ENCODE peak calls at places on chromosomes 2 and 18, in four cellular contexts. S, B, V and J are unnamed samples. For H3K4me1, the result is how much of the 10 kb centered on the place peaks cover.

GRCh38 chr18:35324926-35325655 is 19.1 kb downstream of the ZNF24 start:
- DNase-seq in B (no peak), V (peak), S (no peak), J (no peak)

GRCh38 chr2:224598669-224599068 is 13.5 kb upstream of the CUL3 start:
- DNase-seq in B (no peak), V (no peak), S (no peak), J (no peak)

GRCh38 chr2:116668691-116669090 is 1145.8 kb upstream of the DDX18 start:
- DNase-seq in B (no peak), V (no peak), S (no peak), J (no peak)

GRCh38 chr18:74196220-74197119 is 48.1 kb downstream of the TIMM21 start:
- DNase-seq in V (peak), S (peak), B (peak), J (peak)

GRCh38 chr2:53859354-53860159 is at the start of gene GPR75:
- DNase-seq in S (no peak), V (peak), B (peak), J (no peak)

GRCh38 chr2:226673314-226673723 is 126.3 kb downstream of the IRS1 start:
- DNase-seq in B (peak), V (peak), S (peak), J (no peak)

GRCh38 chr18:22563098-22563707 is 145.5 kb upstream of the CTAGE1 start:
- DNase-seq in S (peak), V (peak), B (peak), J (peak)

GRCh38 chr18:25229080-25229479 is 122.9 kb downstream of the ZNF521 start:
- DNase-seq in B (peak), V (peak), S (no peak), J (no peak)

GRCh38 chr2:23654756-23655155 is 269.8 kb downstream of the KLHL29 start:
- DNase-seq in S (no peak), B (no peak), V (no peak), J (no peak)

DNA sequence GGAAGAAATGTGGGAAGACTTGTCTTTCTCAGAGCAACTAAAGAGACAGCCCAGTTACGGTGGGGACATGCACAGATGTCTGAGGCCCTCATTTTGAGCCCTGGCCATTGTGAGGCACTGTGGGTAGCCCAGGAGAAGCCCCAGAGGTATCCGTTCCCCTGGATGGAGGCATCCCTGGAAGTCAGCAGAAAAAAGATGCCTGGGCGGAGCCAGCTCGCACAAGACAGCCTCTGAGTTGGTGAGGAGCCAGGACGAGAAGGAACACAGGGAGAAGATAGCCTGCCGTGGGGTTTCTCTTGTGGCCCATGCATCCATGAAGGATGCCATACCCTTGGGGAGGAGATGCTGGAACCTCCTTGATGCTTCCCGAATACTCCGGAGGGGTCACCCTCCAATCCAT is 56.9 kb upstream of the SEMA4C start:
- DNase-seq in V (no peak), B (no peak), S (no peak), J (no peak)
- H3K27ac ChIP-seq in V (no peak), B (no peak), S (no peak), J (no peak)

DNA sequence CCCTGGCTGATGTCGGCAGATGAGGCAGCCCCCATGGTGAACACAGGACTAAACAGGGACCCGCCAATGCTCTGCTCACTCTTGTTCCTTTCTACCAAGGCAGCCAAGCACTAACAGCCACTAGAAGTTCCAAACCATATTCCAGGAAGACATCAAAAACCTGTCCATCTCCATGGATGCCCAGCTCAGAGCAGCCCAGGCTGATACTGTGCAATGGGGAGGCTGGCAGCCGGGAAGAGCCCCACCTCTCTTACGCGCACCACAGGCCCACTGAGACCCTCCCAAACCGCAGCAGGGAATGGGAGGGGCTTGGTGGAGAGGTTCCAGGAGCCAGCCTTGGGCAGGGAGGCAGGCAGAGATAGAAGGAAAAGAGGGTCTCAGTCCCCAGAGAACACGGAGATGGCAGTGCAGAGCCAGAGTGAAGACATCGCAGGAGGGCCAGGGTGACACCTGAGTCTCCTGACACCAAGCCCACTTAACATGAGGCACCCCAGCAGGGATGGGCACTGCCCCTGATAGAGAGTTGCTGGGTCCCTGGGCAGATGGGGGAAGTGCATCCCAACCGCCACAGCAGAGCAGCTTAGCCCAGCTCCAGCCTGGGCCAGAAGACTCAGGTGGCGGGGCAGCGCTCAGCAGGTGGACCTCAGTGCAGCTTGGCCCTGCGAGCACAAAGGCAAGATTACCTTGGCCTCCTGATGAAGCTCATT is 3.4 kb downstream of the HS6ST1 start:
- DNase-seq in B (no peak), V (no peak), S (no peak), J (no peak)
- H3K4me2 ChIP-seq in B (peak), V (peak), S (no peak), J (no peak)

GRCh38 chr2:177251165-177251542 is 13.4 kb downstream of the NFE2L2 start:
- DNase-seq in V (no peak), B (no peak), S (no peak), J (no peak)

GRCh38 chr2:177246000-177246399 is 18.5 kb downstream of the NFE2L2 start:
- DNase-seq in V (no peak), S (no peak), B (no peak), J (peak)

GRCh38 chr2:177247693-177248262 is 16.7 kb downstream of the NFE2L2 start:
- DNase-seq in B (no peak), V (no peak), S (no peak), J (no peak)

GRCh38 chr2:177250461-177250860 is 14.1 kb downstream of the NFE2L2 start:
- DNase-seq in V (no peak), B (no peak), S (no peak), J (no peak)

GRCh38 chr2:177249038-177249437 is 15.5 kb downstream of the NFE2L2 start:
- DNase-seq in S (no peak), B (no peak), V (no peak), J (no peak)
- H3K4me1 ChIP-seq in S (half or more), B (under half), V (under half), J (half or more)

GRCh38 chr2:172377408-172377807 is 50.0 kb upstream of the ITGA6 start:
- DNase-seq in B (no peak), V (no peak), S (no peak), J (peak)

GRCh38 chr2:172375247-172375646 is 52.1 kb upstream of the ITGA6 start:
- DNase-seq in S (no peak), V (no peak), B (peak), J (no peak)

GRCh38 chr2:172376505-172377125 is 50.8 kb upstream of the ITGA6 start:
- DNase-seq in B (peak), S (no peak), V (no peak), J (no peak)

GRCh38 chr2:172380436-172381274 is 46.7 kb upstream of the ITGA6 start:
- DNase-seq in B (peak), S (no peak), V (no peak), J (no peak)

GRCh38 chr2:172381275-172381608 is 46.1 kb upstream of the ITGA6 start:
- DNase-seq in B (no peak), S (no peak), V (no peak), J (no peak)
- H3K27ac ChIP-seq in B (no peak), S (no peak), V (no peak), J (no peak)

GRCh38 chr2:74847075-74847858 is 13.3 kb downstream of the HK2 start:
- DNase-seq in B (no peak), V (peak), S (no peak), J (no peak)
- H3K4me2 ChIP-seq in B (no peak), V (no peak), S (no peak), J (peak)